ENCODE peak calls at places on chromosome 14, in four cellular contexts. Z is GM12878, E is HEK293T, B is K562. D is an unnamed sample.

GRCh38 chr14:32075636-32076277 is 1.3 kb upstream of the ARHGAP5 start:
- DNase-seq in Z (no peak), E (peak; percentile 34), B (peak; percentile 23), D (peak; percentile 34)

GRCh38 chr14:55277972-55278740 is 6.9 kb downstream of the FBXO34 start:
- DNase-seq in Z (no peak), E (no peak), B (no peak), D (no peak)

GRCh38 chr14:79369359-79370332 is 841.7 kb downstream of the DIO2 start:
- DNase-seq in Z (no peak), E (no peak), B (no peak), D (no peak)

GRCh38 chr14:55317907-55318306 is 46.7 kb downstream of the FBXO34 start:
- DNase-seq in Z (no peak), E (no peak), B (no peak), D (no peak)

GRCh38 chr14:90087433-90087832 is 25.6 kb downstream of the KCNK13 start:
- DNase-seq in Z (no peak), E (no peak), B (no peak), D (peak; percentile 74)

GRCh38 chr14:84208451-84208850 is 1321.5 kb upstream of the FLRT2 start:
- DNase-seq in Z (no peak), E (no peak), B (no peak), D (no peak)

GRCh38 chr14:55512421-55512820 is 67.6 kb upstream of the KTN1 start:
- DNase-seq in Z (no peak), E (no peak), B (no peak), D (no peak)

GRCh38 chr14:59213368-59214315 is 25.2 kb downstream of the DAAM1 start:
- DNase-seq in Z (no peak), E (peak; percentile 38), B (no peak), D (peak; percentile 81)

GRCh38 chr14:68535404-68536024 is 257.4 kb downstream of the ZFP36L1 start:
- DNase-seq in Z (no peak), E (no peak), B (no peak), D (no peak)

GRCh38 chr14:95237956-95238355 is 80.6 kb upstream of the DICER1 start:
- DNase-seq in Z (no peak), E (no peak), B (no peak), D (no peak)

GRCh38 chr14:102325791-102326345 is 6.3 kb downstream of the ZNF839 start:
- DNase-seq in Z (no peak), E (no peak), B (no peak), D (no peak)

GRCh38 chr14:34214961-34215360 is 247.1 kb downstream of the SPTSSA start:
- DNase-seq in Z (no peak), E (no peak), B (no peak), D (no peak)

GRCh38 chr14:65750906-65751305 is 338.4 kb downstream of the FUT8 start:
- DNase-seq in Z (no peak), E (no peak), B (no peak), D (no peak)

GRCh38 chr14:53979747-53980642 is 23.4 kb upstream of the BMP4 start:
- DNase-seq in Z (no peak), E (no peak), B (no peak), D (peak; percentile 97)
- TF ChIP-seq FOXK2 in Z (no peak), E (no peak), B (no peak), D (no peak)

DNA sequence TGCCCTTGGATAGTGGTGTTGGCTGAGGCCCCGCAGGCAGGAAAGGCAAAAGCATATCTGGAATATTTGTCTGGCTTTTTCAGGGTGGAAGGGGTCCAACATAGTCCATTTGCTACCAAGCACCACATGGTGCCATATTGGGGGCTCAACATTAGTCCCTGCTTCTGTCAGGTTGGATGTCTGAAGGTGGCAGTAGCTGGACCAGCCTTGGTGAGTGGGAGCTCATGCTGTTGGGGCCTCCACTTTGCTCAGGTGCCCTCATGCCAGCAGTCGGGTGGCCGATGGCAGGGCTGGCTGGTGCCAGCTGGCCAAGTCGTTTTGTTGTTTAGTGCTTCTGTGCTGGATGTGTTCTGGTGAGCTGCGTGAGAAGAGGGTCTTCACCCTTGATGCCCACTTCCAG is 135.3 kb downstream of the PAPOLA start:
- DNase-seq in Z (no peak), E (peak; percentile 2), B (no peak), D (no peak)
- TF ChIP-seq FOXK2 in Z (no peak), E (no peak), B (no peak), D (no peak)

DNA sequence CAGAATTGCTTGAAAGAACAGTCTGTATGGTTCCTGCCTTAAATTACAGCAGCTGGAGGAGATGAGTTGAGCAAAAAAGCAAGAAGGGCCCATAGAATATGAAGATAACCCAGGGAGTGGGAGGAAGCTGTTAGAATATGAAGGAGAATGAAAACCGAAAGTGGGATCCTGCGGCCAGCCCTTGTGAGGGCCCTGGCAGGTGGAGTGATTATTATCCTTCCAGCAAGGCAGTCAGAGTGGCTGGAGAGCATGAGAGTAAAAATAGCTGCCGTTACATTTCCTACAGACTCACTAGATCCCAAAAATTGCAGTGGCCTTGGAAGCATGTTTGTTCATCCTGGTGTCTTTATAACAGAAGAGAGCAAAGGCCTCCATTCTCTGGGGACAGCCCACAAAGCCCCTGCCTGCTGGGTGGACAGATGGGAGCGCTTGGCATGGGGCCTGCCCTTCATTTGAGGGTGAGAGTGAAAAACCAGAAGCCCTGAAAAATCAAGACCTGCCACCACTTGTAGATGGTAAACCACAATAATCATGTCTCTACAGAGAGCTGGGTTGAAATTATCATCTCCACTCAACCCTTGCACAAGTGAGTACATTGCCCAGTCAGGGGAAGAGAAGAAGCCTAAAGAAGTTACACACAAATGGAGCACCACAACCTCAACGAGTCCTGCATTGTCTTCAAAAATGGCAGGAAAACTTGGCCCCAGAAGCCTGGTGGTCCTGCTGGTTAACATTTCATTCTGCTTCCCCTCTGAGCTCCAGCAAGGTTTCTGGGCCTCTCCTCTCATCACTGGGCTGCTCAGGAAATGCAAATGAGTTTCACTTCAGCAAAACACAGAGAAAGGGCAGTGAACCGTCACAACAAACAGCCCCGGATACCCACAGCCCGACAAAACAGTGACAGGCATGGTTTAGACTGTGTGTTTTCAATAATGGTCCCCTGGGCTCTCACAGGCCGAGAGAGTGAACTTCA is 20.5 kb downstream of the ZDHHC22 start:
- DNase-seq in Z (peak; percentile 97), E (no peak), B (no peak), D (no peak)
- TF ChIP-seq FOXK2 in Z (no peak), E (no peak), B (no peak), D (no peak)

DNA sequence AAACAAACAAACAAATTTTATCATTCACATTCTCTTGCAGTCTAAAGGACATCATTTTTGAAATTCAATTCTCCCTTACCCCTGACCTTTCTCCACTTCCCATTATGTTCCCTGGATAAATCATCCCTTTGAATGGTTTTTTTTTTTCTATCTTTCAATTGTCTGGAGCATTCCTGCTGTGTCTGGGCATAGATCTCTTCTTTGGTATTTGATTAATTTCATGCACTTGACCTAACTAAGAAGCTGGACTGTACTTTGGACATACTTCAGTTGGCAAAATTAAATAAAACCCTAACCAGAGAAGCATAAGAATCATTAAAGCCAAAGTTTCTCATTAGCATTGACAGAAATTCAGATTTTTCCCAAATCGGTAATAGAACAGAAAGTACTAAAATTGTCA is 163.6 kb upstream of the BMP4 start:
- DNase-seq in Z (no peak), E (no peak), B (no peak), D (no peak)
- TF ChIP-seq FOXK2 in Z (no peak), E (no peak), B (no peak), D (no peak)

GRCh38 chr14:77342726-77343397 is 22.0 kb downstream of the GSTZ1 start:
- DNase-seq in Z (no peak), E (no peak), B (peak; percentile 60), D (no peak)

GRCh38 chr14:77338332-77338731 is 17.5 kb downstream of the GSTZ1 start:
- DNase-seq in Z (no peak), E (no peak), B (no peak), D (no peak)

GRCh38 chr14:77337880-77338279 is 17.0 kb downstream of the GSTZ1 start:
- DNase-seq in Z (no peak), E (no peak), B (no peak), D (no peak)

GRCh38 chr14:77339407-77339806 is 18.6 kb downstream of the GSTZ1 start:
- DNase-seq in Z (no peak), E (no peak), B (no peak), D (no peak)

GRCh38 chr14:77340389-77340788 is 19.6 kb downstream of the GSTZ1 start:
- DNase-seq in Z (no peak), E (no peak), B (no peak), D (no peak)
- TF ChIP-seq FOXK2 in Z (no peak), E (no peak), B (no peak), D (no peak)

GRCh38 chr14:104361101-104361591 is 218.4 kb upstream of the C14orf180 start:
- DNase-seq in Z (no peak), E (no peak), B (no peak), D (no peak)

GRCh38 chr14:104361921-104362681 is 217.5 kb upstream of the C14orf180 start:
- DNase-seq in Z (no peak), E (no peak), B (no peak), D (no peak)

GRCh38 chr14:104362761-104363605 is 216.6 kb upstream of the C14orf180 start:
- DNase-seq in Z (no peak), E (no peak), B (no peak), D (no peak)

GRCh38 chr14:104364830-104365229 is 214.7 kb upstream of the C14orf180 start:
- DNase-seq in Z (no peak), E (no peak), B (no peak), D (no peak)

DNA sequence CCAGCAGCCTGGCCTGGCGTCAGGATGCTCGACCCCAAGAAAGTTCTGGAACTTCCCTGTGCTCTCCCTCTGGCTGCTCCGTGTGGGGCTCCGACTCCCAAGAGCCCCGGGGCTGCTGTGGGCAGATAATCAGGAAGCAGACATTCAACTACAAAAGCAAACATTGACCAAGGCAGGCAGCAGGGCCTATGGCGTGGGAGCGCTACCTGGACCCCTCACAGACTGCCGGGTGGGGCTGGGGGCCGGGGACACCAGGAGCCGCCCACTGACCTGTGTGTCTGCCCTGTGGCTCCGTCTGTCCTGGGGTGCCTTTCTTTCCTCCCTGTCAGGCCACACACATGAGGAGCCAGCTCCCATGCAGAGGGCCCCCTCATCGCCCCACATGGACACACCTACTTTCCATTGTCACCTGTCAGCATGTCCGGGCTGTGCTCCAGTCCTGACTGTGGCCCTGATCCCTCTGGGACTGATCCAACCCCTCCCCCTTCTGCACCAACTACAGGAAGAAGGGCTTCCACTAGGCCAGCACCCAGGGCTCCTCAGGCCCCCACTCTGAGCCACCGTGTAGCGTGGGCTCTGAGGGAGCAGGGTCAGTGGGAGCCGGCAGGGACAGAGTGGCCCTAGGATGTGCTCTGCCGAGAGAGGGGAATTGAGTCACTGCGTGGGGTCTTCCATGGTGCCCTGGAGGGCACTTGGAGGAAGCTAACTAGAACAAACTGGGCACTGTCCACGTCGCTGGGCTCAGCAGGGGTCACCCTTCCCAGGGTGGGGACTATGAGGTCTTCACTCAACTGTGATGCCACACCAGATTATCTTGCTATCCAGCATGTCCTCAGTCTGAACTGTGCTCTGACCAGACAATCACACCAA is 215.4 kb upstream of the C14orf180 start:
- DNase-seq in Z (no peak), E (no peak), B (no peak), D (no peak)
- TF ChIP-seq FOXK2 in Z (no peak), E (no peak), B (no peak), D (no peak)

GRCh38 chr14:75648066-75648838 is 12.4 kb downstream of the ERG28 start:
- DNase-seq in Z (no peak), E (no peak), B (no peak), D (peak; percentile 98)

GRCh38 chr14:75649773-75650172 is 10.9 kb downstream of the ERG28 start:
- DNase-seq in Z (no peak), E (no peak), B (no peak), D (no peak)

GRCh38 chr14:75649337-75649736 is 11.3 kb downstream of the ERG28 start:
- DNase-seq in Z (no peak), E (no peak), B (no peak), D (no peak)

GRCh38 chr14:75647650-75648049 is 13.0 kb downstream of the ERG28 start:
- DNase-seq in Z (no peak), E (no peak), B (no peak), D (no peak)

GRCh38 chr14:75650253-75651058 is 10.2 kb downstream of the ERG28 start:
- DNase-seq in Z (no peak), E (no peak), B (no peak), D (peak; percentile 90)
- TF ChIP-seq FOXK2 in Z (no peak), E (no peak), B (no peak), D (no peak)

GRCh38 chr14:97301931-97302559 is 504.9 kb downstream of the VRK1 start:
- DNase-seq in Z (no peak), E (no peak), B (no peak), D (no peak)
- TF ChIP-seq FOXK2 in Z (no peak), E (no peak), B (no peak), D (no peak)